ENCODE peak calls at places on chromosomes 3 and 15, in six cellular contexts. One of them, this sample, is unnamed.

GRCh38 chr15:40352221-40352901 is 1.5 kb downstream of the PHGR1 start:
- DNase-seq in colonic mucosa: no peak
- DNase-seq in ovary: no peak
- DNase-seq in HL-60: no peak
- DNase-seq in astrocyte: no peak
- DNase-seq in hepatocyte: no peak
- DNase-seq in this sample: peak; percentile 23

GRCh38 chr15:82105458-82106205 is 59.8 kb upstream of the MEX3B start:
- DNase-seq in ovary: no peak
- DNase-seq in astrocyte: peak; percentile 78
- DNase-seq in hepatocyte: peak; percentile 75
- DNase-seq in colonic mucosa: no peak
- DNase-seq in HL-60: no peak
- DNase-seq in this sample: no peak

GRCh38 chr15:52217186-52217585 is 26.0 kb upstream of the GNB5 start:
- DNase-seq in HL-60: no peak
- DNase-seq in ovary: no peak
- DNase-seq in colonic mucosa: peak; percentile 24
- DNase-seq in astrocyte: no peak
- DNase-seq in hepatocyte: no peak
- DNase-seq in this sample: peak; percentile 60

GRCh38 chr3:175295248-175296000 is 436.3 kb downstream of the NAALADL2 start:
- DNase-seq in hepatocyte: no peak
- DNase-seq in colonic mucosa: no peak
- DNase-seq in HL-60: no peak
- DNase-seq in ovary: no peak
- DNase-seq in astrocyte: no peak
- DNase-seq in this sample: no peak

GRCh38 chr3:105686324-105686897 is 182.4 kb downstream of the CBLB start:
- DNase-seq in colonic mucosa: no peak
- DNase-seq in astrocyte: no peak
- DNase-seq in hepatocyte: peak; percentile 17
- DNase-seq in ovary: no peak
- DNase-seq in HL-60: no peak
- DNase-seq in this sample: no peak

GRCh38 chr3:137970914-137971831 is 38.8 kb upstream of the CLDN18 start:
- DNase-seq in hepatocyte: peak; percentile 89
- DNase-seq in colonic mucosa: peak; percentile 78
- DNase-seq in ovary: peak; percentile 61
- DNase-seq in HL-60: no peak
- DNase-seq in astrocyte: peak; percentile 26
- DNase-seq in this sample: peak; percentile 78

GRCh38 chr15:72062319-72062718 is 55.6 kb downstream of the MYO9A start:
- DNase-seq in colonic mucosa: no peak
- DNase-seq in ovary: no peak
- DNase-seq in astrocyte: no peak
- DNase-seq in hepatocyte: no peak
- DNase-seq in HL-60: no peak
- DNase-seq in this sample: no peak

GRCh38 chr15:29765898-29766537 is 56.2 kb downstream of the TJP1 start:
- DNase-seq in astrocyte: peak; percentile 51
- DNase-seq in colonic mucosa: no peak
- DNase-seq in hepatocyte: no peak
- DNase-seq in HL-60: no peak
- DNase-seq in ovary: peak; percentile 36
- DNase-seq in this sample: no peak

GRCh38 chr3:52707585-52707984 is 1.7 kb downstream of the SPCS1 start:
- DNase-seq in HL-60: no peak
- DNase-seq in astrocyte: no peak
- DNase-seq in ovary: no peak
- DNase-seq in colonic mucosa: no peak
- DNase-seq in hepatocyte: no peak
- DNase-seq in this sample: no peak

GRCh38 chr15:78338756-78339155 is 1.4 kb upstream of the CRABP1 start:
- DNase-seq in HL-60: no peak
- DNase-seq in colonic mucosa: no peak
- DNase-seq in hepatocyte: no peak
- DNase-seq in ovary: no peak
- DNase-seq in astrocyte: no peak
- DNase-seq in this sample: no peak

GRCh38 chr15:41489641-41490040 is 4.0 kb upstream of the ITPKA start:
- DNase-seq in HL-60: no peak
- DNase-seq in hepatocyte: no peak
- DNase-seq in ovary: no peak
- DNase-seq in colonic mucosa: no peak
- DNase-seq in astrocyte: no peak
- DNase-seq in this sample: no peak

GRCh38 chr3:7917443-7918151 is 584.0 kb upstream of the LMCD1 start:
- DNase-seq in colonic mucosa: no peak
- DNase-seq in HL-60: no peak
- DNase-seq in hepatocyte: no peak
- DNase-seq in astrocyte: no peak
- DNase-seq in ovary: no peak
- DNase-seq in this sample: no peak

GRCh38 chr15:73934281-73934680 is 8.0 kb downstream of the LOXL1 start:
- DNase-seq in colonic mucosa: no peak
- DNase-seq in astrocyte: no peak
- DNase-seq in hepatocyte: no peak
- DNase-seq in HL-60: no peak
- DNase-seq in ovary: no peak
- DNase-seq in this sample: no peak

GRCh38 chr3:136142592-136142991 is 53.5 kb downstream of the MSL2 start:
- DNase-seq in colonic mucosa: no peak
- DNase-seq in hepatocyte: peak; percentile 55
- DNase-seq in HL-60: no peak
- DNase-seq in ovary: no peak
- DNase-seq in astrocyte: peak; percentile 91
- DNase-seq in this sample: no peak

GRCh38 chr15:37733628-37734027 is 200.8 kb upstream of the TMCO5A start:
- DNase-seq in ovary: no peak
- DNase-seq in hepatocyte: no peak
- DNase-seq in colonic mucosa: no peak
- DNase-seq in HL-60: no peak
- DNase-seq in astrocyte: no peak
- DNase-seq in this sample: no peak

GRCh38 chr3:48738926-48739616 is 22.1 kb upstream of the IP6K2 start:
- DNase-seq in ovary: peak; percentile 21
- DNase-seq in astrocyte: no peak
- DNase-seq in HL-60: no peak
- DNase-seq in hepatocyte: no peak
- DNase-seq in colonic mucosa: peak; percentile 74
- DNase-seq in this sample: peak; percentile 60

GRCh38 chr15:78127882-78128281 is 3.4 kb downstream of the CIB2 start:
- DNase-seq in HL-60: no peak
- DNase-seq in astrocyte: no peak
- DNase-seq in colonic mucosa: no peak
- DNase-seq in hepatocyte: no peak
- DNase-seq in ovary: no peak
- DNase-seq in this sample: no peak

GRCh38 chr3:41629072-41629471 is 332.8 kb downstream of the ULK4 start:
- DNase-seq in hepatocyte: no peak
- DNase-seq in colonic mucosa: no peak
- DNase-seq in HL-60: no peak
- DNase-seq in ovary: no peak
- DNase-seq in astrocyte: no peak
- DNase-seq in this sample: no peak

GRCh38 chr3:142263126-142263525 is 37.7 kb upstream of the GK5 start:
- DNase-seq in colonic mucosa: no peak
- DNase-seq in hepatocyte: no peak
- DNase-seq in HL-60: no peak
- DNase-seq in astrocyte: no peak
- DNase-seq in ovary: no peak
- DNase-seq in this sample: no peak

GRCh38 chr3:14784087-14784596 is 34.6 kb upstream of the FGD5 start:
- DNase-seq in ovary: no peak
- DNase-seq in HL-60: no peak
- DNase-seq in colonic mucosa: no peak
- DNase-seq in hepatocyte: peak; percentile 49
- DNase-seq in astrocyte: no peak
- DNase-seq in this sample: peak; percentile 26

GRCh38 chr3:16665282-16665741 is 60.1 kb upstream of the DAZL start:
- DNase-seq in ovary: no peak
- DNase-seq in HL-60: no peak
- DNase-seq in hepatocyte: peak; percentile 78
- DNase-seq in colonic mucosa: peak; percentile 64
- DNase-seq in astrocyte: no peak
- DNase-seq in this sample: no peak

GRCh38 chr15:76169013-76169412 is 109.2 kb downstream of the TMEM266 start:
- DNase-seq in colonic mucosa: no peak
- DNase-seq in ovary: no peak
- DNase-seq in hepatocyte: no peak
- DNase-seq in astrocyte: no peak
- DNase-seq in HL-60: no peak
- DNase-seq in this sample: no peak

GRCh38 chr3:136577791-136578190 is 174.4 kb downstream of the STAG1 start:
- DNase-seq in astrocyte: no peak
- DNase-seq in hepatocyte: no peak
- DNase-seq in colonic mucosa: no peak
- DNase-seq in HL-60: no peak
- DNase-seq in ovary: no peak
- DNase-seq in this sample: no peak

GRCh38 chr15:74830868-74831267 is 4.4 kb downstream of the CPLX3 start:
- DNase-seq in colonic mucosa: no peak
- DNase-seq in hepatocyte: no peak
- DNase-seq in HL-60: no peak
- DNase-seq in astrocyte: no peak
- DNase-seq in ovary: no peak
- DNase-seq in this sample: no peak

DNA sequence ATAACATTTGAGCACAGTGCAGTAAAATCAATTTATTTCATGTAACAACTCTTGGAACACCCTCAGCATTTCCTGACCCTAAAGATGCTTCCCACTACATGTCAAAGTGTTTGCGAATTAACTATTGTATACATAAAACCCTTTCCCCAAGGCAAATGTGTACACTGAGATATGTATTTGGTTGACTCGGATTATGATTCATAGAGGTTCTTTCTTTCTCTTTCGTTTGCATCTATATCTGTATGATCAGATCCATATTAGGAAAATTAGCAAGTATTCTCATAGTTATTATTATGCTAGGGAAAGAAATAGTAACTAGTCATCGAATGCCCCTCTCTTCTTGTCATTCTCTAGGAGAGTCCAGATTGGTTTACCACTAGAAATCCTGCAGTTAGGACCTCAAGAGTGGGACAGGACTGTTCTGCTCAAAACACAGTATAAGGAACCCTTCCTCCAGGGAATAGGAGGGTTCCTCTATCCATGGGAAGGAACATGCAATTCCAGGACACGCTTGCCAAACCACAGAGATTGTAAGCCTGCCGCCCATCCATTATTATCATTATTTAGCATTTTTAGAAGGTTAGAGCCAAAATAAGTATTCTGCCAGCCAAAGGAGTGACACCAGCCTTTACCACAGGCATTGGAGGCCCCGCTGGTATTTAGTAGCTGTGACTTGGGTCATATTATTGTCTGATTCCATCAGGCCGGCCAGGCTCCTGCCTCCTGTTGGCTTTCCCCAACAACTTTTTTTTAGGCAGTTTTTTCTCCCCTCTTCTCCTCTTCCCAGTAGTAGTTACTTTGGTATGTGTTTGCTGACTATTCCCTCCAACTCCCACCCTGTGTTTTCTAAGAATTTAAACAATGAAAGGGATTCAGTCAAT is 100.7 kb downstream of the GALK2 start:
- DNase-seq in hepatocyte: no peak
- DNase-seq in ovary: no peak
- DNase-seq in astrocyte: peak; percentile 96
- DNase-seq in HL-60: no peak
- DNase-seq in colonic mucosa: no peak
- DNase-seq in this sample: peak; percentile 23
- H3K27ac ChIP-seq in hepatocyte: no peak overlapping the region
- H3K27ac ChIP-seq in ovary: no peak overlapping the region
- H3K27ac ChIP-seq in astrocyte: no peak overlapping the region
- H3K27ac ChIP-seq in HL-60: no peak overlapping the region
- H3K27ac ChIP-seq in colonic mucosa: no peak overlapping the region
- H3K27ac ChIP-seq in this sample: no peak overlapping the region

GRCh38 chr3:139574026-139574947 is 34.7 kb upstream of the RBP1 start:
- DNase-seq in HL-60: no peak
- DNase-seq in colonic mucosa: peak; percentile 30
- DNase-seq in ovary: peak; percentile 81
- DNase-seq in astrocyte: no peak
- DNase-seq in hepatocyte: no peak
- DNase-seq in this sample: peak; percentile 47
- TF ChIP-seq CTCF in HL-60: no peak
- TF ChIP-seq CTCF in colonic mucosa: no peak
- TF ChIP-seq CTCF in ovary: no peak
- TF ChIP-seq CTCF in astrocyte: no peak
- TF ChIP-seq CTCF in hepatocyte: no peak
- TF ChIP-seq CTCF in this sample: no peak

DNA sequence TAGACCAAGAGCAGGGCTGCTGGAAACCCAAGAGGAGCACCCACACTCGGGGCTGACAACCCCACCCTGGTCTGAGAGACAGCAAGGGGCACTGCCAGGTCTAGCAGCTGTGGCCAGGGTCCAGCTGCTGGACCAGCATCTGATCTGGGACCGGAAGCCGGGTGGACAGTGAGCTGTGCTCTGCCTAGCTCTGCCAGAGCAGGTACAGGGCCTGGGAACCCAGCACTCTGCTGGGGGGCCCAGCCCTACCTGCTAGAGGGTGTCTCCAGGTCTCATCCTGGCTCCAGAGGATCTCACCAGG is 132.5 kb upstream of the PRR20G start:
- DNase-seq in astrocyte: no peak
- DNase-seq in HL-60: no peak
- DNase-seq in hepatocyte: no peak
- DNase-seq in colonic mucosa: peak; percentile 7
- DNase-seq in ovary: no peak
- DNase-seq in this sample: no peak
- H3K27ac ChIP-seq in astrocyte: no peak overlapping the region
- H3K27ac ChIP-seq in HL-60: no peak overlapping the region
- H3K27ac ChIP-seq in hepatocyte: no peak overlapping the region
- H3K27ac ChIP-seq in colonic mucosa: no peak overlapping the region
- H3K27ac ChIP-seq in ovary: no peak overlapping the region
- H3K27ac ChIP-seq in this sample: no peak overlapping the region

DNA sequence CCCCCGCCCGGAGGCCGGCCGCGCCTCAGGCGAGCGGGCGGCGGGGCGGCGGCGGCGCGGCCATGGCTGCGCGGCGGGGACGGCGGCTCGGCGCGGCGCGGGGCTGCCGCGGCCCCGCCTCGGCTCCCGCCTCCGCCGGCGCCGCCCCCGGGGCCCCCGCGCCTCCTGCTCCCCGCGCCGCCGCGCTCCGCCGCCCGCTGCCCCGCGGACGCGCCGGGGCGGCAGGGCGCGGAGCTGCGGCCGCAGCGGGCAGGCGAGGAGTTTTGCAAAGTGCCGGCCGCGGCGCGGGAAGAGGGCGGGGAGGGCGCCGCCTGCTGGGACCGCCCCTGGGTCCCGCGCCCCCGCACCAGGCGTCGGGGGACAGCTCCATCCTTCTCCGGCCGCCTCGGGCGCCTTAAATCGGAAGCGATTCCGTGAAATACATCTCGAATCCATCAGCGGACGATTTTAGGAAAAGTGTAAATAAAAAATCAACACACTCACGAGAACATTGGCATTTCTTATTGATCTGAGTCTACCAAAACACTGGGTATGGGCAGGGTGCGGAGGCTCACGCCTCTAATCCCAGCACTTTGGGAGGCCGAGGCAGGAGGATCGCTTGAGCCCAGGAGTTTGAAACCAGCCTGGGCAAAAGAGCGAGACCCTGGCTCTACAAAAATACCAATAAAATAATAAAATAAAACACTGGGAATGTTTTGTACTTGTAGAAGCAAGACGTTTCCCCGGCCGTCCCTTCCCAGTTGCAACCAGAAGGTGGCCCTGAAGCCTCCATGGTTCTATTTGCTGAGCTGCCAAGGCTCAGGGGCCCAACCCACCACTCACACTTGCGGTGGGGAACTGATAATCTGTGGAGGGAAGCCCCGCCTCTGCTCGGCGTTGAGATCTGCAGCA is 136.9 kb downstream of the NUP210 start:
- DNase-seq in HL-60: no peak
- DNase-seq in astrocyte: no peak
- DNase-seq in ovary: no peak
- DNase-seq in colonic mucosa: no peak
- DNase-seq in hepatocyte: peak; percentile 52
- DNase-seq in this sample: no peak
- TF ChIP-seq CTCF in HL-60: no peak
- TF ChIP-seq CTCF in astrocyte: no peak
- TF ChIP-seq CTCF in ovary: no peak
- TF ChIP-seq CTCF in colonic mucosa: no peak
- TF ChIP-seq CTCF in hepatocyte: peak; percentile 32
- TF ChIP-seq CTCF in this sample: peak; percentile 36